ENCODE peak calls at places on chromosomes 11 and 22, in ten cellular contexts. One of them, this sample, is unnamed.

GRCh38 chr11:119876841-119877240 is 147.8 kb upstream of the NECTIN1 start:
- DNase-seq in stomach: no peak
- DNase-seq in A549: no peak
- DNase-seq in IMR-90: no peak
- DNase-seq in GM12892: no peak
- DNase-seq in gastrocnemius medialis: no peak
- DNase-seq in Peyer's patch: no peak
- DNase-seq in HCT116: no peak
- DNase-seq in tibial nerve: no peak
- DNase-seq in heart left ventricle: no peak
- DNase-seq in this sample: no peak

GRCh38 chr11:104873252-104873651 is 25.0 kb downstream of the CASP12 start:
- DNase-seq in GM12892: no peak
- DNase-seq in Peyer's patch: no peak
- DNase-seq in HCT116: no peak
- DNase-seq in tibial nerve: no peak
- DNase-seq in IMR-90: no peak
- DNase-seq in A549: no peak
- DNase-seq in heart left ventricle: no peak
- DNase-seq in stomach: no peak
- DNase-seq in gastrocnemius medialis: no peak
- DNase-seq in this sample: no peak

GRCh38 chr22:50286275-50286674 is 16.1 kb upstream of the MAPK11 start:
- DNase-seq in HCT116: no peak
- DNase-seq in IMR-90: no peak
- DNase-seq in Peyer's patch: no peak
- DNase-seq in A549: no peak
- DNase-seq in GM12892: no peak
- DNase-seq in gastrocnemius medialis: no peak
- DNase-seq in tibial nerve: no peak
- DNase-seq in stomach: peak
- DNase-seq in heart left ventricle: no peak
- DNase-seq in this sample: no peak

GRCh38 chr11:6402561-6402981 is 12.3 kb downstream of the SMPD1 start:
- DNase-seq in tibial nerve: no peak
- DNase-seq in gastrocnemius medialis: no peak
- DNase-seq in stomach: no peak
- DNase-seq in heart left ventricle: no peak
- DNase-seq in GM12892: peak
- DNase-seq in Peyer's patch: peak
- DNase-seq in A549: no peak
- DNase-seq in HCT116: no peak
- DNase-seq in IMR-90: peak
- DNase-seq in this sample: no peak

GRCh38 chr11:116275634-116276033 is 497.2 kb downstream of the BUD13 start:
- DNase-seq in HCT116: no peak
- DNase-seq in heart left ventricle: no peak
- DNase-seq in Peyer's patch: no peak
- DNase-seq in GM12892: no peak
- DNase-seq in stomach: no peak
- DNase-seq in A549: no peak
- DNase-seq in IMR-90: no peak
- DNase-seq in tibial nerve: no peak
- DNase-seq in gastrocnemius medialis: no peak
- DNase-seq in this sample: no peak

GRCh38 chr22:19109198-19110063 is 12.8 kb downstream of the DGCR2 start:
- DNase-seq in tibial nerve: no peak
- DNase-seq in IMR-90: peak
- DNase-seq in gastrocnemius medialis: peak
- DNase-seq in heart left ventricle: no peak
- DNase-seq in A549: peak
- DNase-seq in GM12892: no peak
- DNase-seq in HCT116: no peak
- DNase-seq in stomach: peak
- DNase-seq in Peyer's patch: peak
- DNase-seq in this sample: no peak

GRCh38 chr11:115222218-115222862 is 281.9 kb downstream of the CADM1 start:
- DNase-seq in tibial nerve: no peak
- DNase-seq in Peyer's patch: no peak
- DNase-seq in IMR-90: peak
- DNase-seq in HCT116: no peak
- DNase-seq in gastrocnemius medialis: no peak
- DNase-seq in GM12892: peak
- DNase-seq in heart left ventricle: no peak
- DNase-seq in stomach: no peak
- DNase-seq in A549: peak
- DNase-seq in this sample: no peak

GRCh38 chr11:129453293-129453721 is 77.7 kb downstream of the BARX2 start:
- DNase-seq in A549: no peak
- DNase-seq in stomach: no peak
- DNase-seq in GM12892: no peak
- DNase-seq in heart left ventricle: no peak
- DNase-seq in HCT116: no peak
- DNase-seq in gastrocnemius medialis: no peak
- DNase-seq in IMR-90: no peak
- DNase-seq in Peyer's patch: no peak
- DNase-seq in tibial nerve: no peak
- DNase-seq in this sample: no peak

GRCh38 chr11:2689551-2690260 is 10.1 kb downstream of the KCNQ1OT1 start:
- DNase-seq in Peyer's patch: peak
- DNase-seq in IMR-90: no peak
- DNase-seq in A549: no peak
- DNase-seq in HCT116: no peak
- DNase-seq in tibial nerve: no peak
- DNase-seq in stomach: no peak
- DNase-seq in heart left ventricle: no peak
- DNase-seq in GM12892: no peak
- DNase-seq in gastrocnemius medialis: peak
- DNase-seq in this sample: no peak

GRCh38 chr11:114163830-114164401 is 104.4 kb downstream of the ZBTB16 start:
- DNase-seq in heart left ventricle: no peak
- DNase-seq in Peyer's patch: no peak
- DNase-seq in tibial nerve: no peak
- DNase-seq in HCT116: no peak
- DNase-seq in A549: no peak
- DNase-seq in GM12892: no peak
- DNase-seq in stomach: no peak
- DNase-seq in IMR-90: no peak
- DNase-seq in gastrocnemius medialis: peak
- DNase-seq in this sample: no peak

DNA sequence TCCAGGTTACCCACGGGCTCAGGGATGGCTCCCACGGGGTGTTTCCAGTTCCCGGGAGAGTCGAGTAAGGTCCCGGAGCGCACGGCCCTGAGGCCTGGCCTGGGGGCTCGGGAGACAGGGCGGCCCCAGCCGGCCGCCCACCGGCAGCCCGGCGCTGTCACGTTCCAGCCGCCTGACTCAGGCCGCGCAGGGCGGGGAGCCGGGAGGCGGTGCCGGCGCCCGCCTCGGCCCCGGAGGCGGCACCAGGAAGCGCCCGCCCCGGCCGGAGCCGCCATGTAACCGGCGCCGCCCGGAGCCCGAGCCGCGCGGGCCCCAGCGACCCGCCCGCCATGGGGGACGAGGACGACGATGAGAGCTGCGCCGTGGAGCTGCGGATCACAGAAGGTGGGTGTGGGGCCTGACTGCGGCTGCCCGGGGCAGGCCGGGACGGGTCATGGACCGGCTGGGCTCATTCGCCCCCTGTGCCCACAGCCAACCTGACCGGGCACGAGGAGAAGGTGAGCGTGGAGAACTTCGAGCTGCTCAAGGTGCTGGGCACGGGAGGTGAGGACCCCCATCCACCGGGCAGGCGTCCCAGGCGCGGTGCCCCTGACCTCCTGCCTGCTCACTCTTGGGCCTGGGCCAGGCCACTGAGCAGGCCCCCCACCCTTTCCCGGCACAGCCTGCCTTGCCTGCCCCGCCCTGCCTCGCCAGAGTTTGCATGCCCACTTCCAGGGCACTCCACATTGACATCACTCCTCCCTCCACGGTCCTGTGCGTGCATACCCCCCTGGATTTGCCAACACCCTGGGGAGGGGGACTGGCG is at the start of gene RPS6KA4:
- DNase-seq in Peyer's patch: peak
- DNase-seq in tibial nerve: peak
- DNase-seq in A549: peak
- DNase-seq in HCT116: no peak
- DNase-seq in GM12892: peak
- DNase-seq in IMR-90: peak
- DNase-seq in heart left ventricle: peak
- DNase-seq in gastrocnemius medialis: peak
- DNase-seq in stomach: peak
- DNase-seq in this sample: no peak
- TF ChIP-seq POLR2A in Peyer's patch: peak
- TF ChIP-seq POLR2A in tibial nerve: peak
- TF ChIP-seq POLR2A in A549: peak
- TF ChIP-seq POLR2A in HCT116: peak
- TF ChIP-seq POLR2A in GM12892: peak
- TF ChIP-seq POLR2A in IMR-90: peak
- TF ChIP-seq POLR2A in heart left ventricle: peak
- TF ChIP-seq POLR2A in gastrocnemius medialis: peak
- TF ChIP-seq POLR2A in stomach: no peak
- TF ChIP-seq POLR2A in this sample: peak

DNA sequence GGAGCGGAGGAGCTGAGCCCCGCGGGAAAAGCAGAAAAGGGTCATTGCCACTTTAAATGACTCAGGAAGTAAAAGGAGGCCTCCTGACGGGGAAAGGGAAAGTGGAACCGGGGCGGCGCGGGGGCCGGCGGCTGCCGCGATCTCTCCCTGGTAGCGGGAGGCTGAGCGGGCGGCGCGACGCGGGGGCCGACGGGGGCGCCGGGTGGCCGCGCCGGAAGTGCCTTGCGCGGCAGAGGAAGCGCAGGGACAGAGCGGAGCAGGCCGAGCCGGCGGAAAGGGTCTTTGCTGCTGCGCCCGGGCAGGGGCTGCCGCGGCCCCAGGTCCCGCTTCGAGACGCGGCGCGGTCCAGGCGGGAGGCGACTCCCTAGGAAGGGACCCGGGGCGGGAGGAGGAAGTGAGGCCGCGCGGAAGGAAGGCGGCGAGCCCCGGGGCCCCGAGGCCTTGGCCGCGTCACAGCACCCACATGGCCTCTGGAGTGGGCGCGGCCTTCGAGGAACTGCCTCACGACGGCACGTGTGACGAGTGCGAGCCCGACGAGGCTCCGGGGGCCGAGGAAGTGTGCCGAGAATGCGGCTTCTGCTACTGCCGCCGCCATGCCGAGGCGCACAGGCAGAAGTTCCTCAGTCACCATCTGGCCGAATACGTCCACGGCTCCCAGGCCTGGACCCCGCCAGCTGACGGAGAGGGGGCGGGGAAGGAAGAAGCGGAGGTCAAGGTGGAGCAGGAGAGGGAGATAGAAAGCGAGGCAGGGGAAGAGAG is at the start of gene TRIM44:
- DNase-seq in stomach: peak
- DNase-seq in A549: peak
- DNase-seq in HCT116: peak
- DNase-seq in GM12892: peak
- DNase-seq in Peyer's patch: peak
- DNase-seq in tibial nerve: peak
- DNase-seq in heart left ventricle: peak
- DNase-seq in IMR-90: peak
- DNase-seq in gastrocnemius medialis: peak
- DNase-seq in this sample: peak
- TF ChIP-seq POLR2A in stomach: no peak
- TF ChIP-seq POLR2A in A549: peak
- TF ChIP-seq POLR2A in HCT116: peak
- TF ChIP-seq POLR2A in GM12892: peak
- TF ChIP-seq POLR2A in Peyer's patch: peak
- TF ChIP-seq POLR2A in tibial nerve: peak
- TF ChIP-seq POLR2A in heart left ventricle: peak
- TF ChIP-seq POLR2A in IMR-90: peak
- TF ChIP-seq POLR2A in gastrocnemius medialis: peak
- TF ChIP-seq POLR2A in this sample: no peak

DNA sequence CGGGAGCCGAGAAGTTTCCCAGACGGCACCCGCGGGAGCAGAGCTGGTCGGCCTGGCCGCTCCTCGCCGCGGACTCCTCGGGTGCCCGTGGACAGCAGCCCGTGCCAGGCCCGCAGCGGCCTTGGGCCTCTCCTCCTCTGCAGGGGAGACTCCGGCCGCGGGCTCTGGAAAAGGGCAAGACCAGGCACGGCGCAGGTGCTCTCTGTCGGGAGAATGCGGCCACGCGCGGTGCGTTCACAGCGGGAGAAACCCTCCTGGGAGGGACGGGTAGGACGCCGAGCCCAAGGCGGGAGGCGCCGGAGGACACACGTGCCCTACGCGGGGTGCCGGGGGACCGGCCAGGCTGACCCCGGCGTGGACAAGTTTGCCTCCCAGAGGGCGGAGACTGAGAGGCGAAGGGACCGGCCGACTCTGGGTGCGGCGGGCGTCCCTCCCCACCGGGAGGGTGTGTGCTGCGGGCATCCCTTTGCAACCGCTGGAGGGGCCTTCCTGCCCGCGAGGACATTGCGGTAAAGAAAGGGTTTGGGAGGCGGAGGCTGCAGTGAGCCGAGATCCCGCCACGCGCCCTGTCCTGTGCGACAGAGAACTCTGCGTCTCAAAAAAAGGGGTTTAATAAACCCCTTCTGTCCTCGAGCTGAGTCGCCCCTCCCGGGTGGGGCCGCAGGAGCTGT is 2.3 kb downstream of the IFITM1 start:
- DNase-seq in HCT116: no peak
- DNase-seq in heart left ventricle: peak
- DNase-seq in GM12892: no peak
- DNase-seq in IMR-90: no peak
- DNase-seq in tibial nerve: no peak
- DNase-seq in Peyer's patch: peak
- DNase-seq in gastrocnemius medialis: no peak
- DNase-seq in A549: no peak
- DNase-seq in stomach: no peak
- DNase-seq in this sample: no peak
- TF ChIP-seq POLR2A in HCT116: no peak
- TF ChIP-seq POLR2A in heart left ventricle: peak
- TF ChIP-seq POLR2A in GM12892: peak
- TF ChIP-seq POLR2A in IMR-90: no peak
- TF ChIP-seq POLR2A in tibial nerve: no peak
- TF ChIP-seq POLR2A in Peyer's patch: no peak
- TF ChIP-seq POLR2A in gastrocnemius medialis: no peak
- TF ChIP-seq POLR2A in A549: no peak
- TF ChIP-seq POLR2A in stomach: no peak
- TF ChIP-seq POLR2A in this sample: no peak

DNA sequence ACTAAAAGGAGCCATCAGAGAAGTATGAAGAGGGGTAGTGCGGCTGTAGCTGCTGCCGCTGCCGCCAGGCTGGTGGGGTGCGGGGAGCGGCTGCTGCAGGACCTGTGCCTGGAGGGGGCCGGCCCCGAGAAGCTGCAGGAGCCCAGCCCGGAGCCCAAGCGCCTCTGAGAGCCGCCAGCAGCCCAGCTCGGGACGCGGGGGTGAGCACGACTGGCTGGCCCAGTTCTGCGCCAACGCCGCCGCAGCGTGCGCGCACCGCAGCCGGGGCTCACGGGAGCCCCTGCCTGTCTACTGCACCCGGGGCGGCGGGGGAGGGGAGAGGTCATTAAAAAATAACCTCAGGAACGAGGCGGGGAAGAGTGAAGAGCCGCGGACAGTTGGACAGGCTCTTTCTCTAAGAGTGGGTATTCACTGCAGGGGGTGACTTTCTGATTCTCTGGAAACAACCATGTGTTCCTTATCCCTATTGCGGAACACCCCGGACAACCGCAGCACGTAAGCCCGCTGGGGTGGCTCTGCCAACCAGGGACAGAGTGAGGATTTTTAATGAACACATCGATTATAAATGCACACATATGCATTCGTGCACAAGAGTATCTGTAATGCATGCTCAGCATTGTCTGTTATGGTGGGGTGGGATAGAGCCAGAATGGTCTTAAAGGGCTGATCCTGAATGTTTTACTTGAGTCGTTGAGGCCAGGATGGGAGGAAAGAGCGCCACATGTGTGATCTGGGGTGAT is 459 bp downstream of the GAS2 start:
- DNase-seq in stomach: peak
- DNase-seq in heart left ventricle: peak
- DNase-seq in IMR-90: no peak
- DNase-seq in Peyer's patch: no peak
- DNase-seq in A549: no peak
- DNase-seq in tibial nerve: no peak
- DNase-seq in gastrocnemius medialis: peak
- DNase-seq in GM12892: no peak
- DNase-seq in HCT116: no peak
- DNase-seq in this sample: no peak
- TF ChIP-seq POLR2A in stomach: no peak
- TF ChIP-seq POLR2A in heart left ventricle: no peak
- TF ChIP-seq POLR2A in IMR-90: no peak
- TF ChIP-seq POLR2A in Peyer's patch: no peak
- TF ChIP-seq POLR2A in A549: no peak
- TF ChIP-seq POLR2A in tibial nerve: no peak
- TF ChIP-seq POLR2A in gastrocnemius medialis: no peak
- TF ChIP-seq POLR2A in GM12892: no peak
- TF ChIP-seq POLR2A in HCT116: no peak
- TF ChIP-seq POLR2A in this sample: no peak